ENCODE peak calls at places on chromosomes 11 and 22, in four cellular contexts. A, Y, B and C are unnamed samples.

GRCh38 chr11:72607496-72607895 is 66.7 kb downstream of the PDE2A start:
- DNase-seq in A (no peak), Y (no peak), B (no peak), C (no peak)

GRCh38 chr11:108483163-108483562 is 15.0 kb downstream of the POGLUT3 start:
- DNase-seq in A (no peak), Y (no peak), B (no peak), C (no peak)

GRCh38 chr11:130179396-130180306 is 20.1 kb downstream of the ST14 start:
- DNase-seq in A (no peak), Y (no peak), B (no peak), C (no peak)

GRCh38 chr11:75757651-75758050 is 10.9 kb upstream of the DGAT2 start:
- DNase-seq in A (no peak), Y (no peak), B (no peak), C (no peak)

GRCh38 chr22:38704568-38705234 is 1.0 kb upstream of the GTPBP1 start:
- DNase-seq in A (no peak), Y (no peak), B (no peak), C (no peak)

GRCh38 chr22:48146426-48146825 is 1384.0 kb downstream of the TBC1D22A start:
- DNase-seq in A (no peak), Y (no peak), B (no peak), C (no peak)

GRCh38 chr11:128453444-128454336 is 133.7 kb downstream of the ETS1 start:
- DNase-seq in A (no peak), Y (peak; percentile 73), B (peak; percentile 59), C (no peak)

GRCh38 chr11:12888525-12889158 is 120.5 kb upstream of the RASSF10 start:
- DNase-seq in A (peak; percentile 23), Y (peak; percentile 97), B (peak; percentile 91), C (peak; percentile 85)

GRCh38 chr11:128462802-128463385 is 124.5 kb downstream of the ETS1 start:
- DNase-seq in A (no peak), Y (no peak), B (no peak), C (no peak)

GRCh38 chr22:38754247-38755154 is 1.3 kb downstream of the SUN2 start:
- DNase-seq in A (no peak), Y (peak; percentile 74), B (peak; percentile 92), C (no peak)

GRCh38 chr11:12964650-12965049 is 44.5 kb upstream of the RASSF10 start:
- DNase-seq in A (no peak), Y (no peak), B (no peak), C (no peak)

GRCh38 chr11:94998285-94998684 is 24.8 kb downstream of the KDM4D start:
- DNase-seq in A (no peak), Y (no peak), B (no peak), C (no peak)

DNA sequence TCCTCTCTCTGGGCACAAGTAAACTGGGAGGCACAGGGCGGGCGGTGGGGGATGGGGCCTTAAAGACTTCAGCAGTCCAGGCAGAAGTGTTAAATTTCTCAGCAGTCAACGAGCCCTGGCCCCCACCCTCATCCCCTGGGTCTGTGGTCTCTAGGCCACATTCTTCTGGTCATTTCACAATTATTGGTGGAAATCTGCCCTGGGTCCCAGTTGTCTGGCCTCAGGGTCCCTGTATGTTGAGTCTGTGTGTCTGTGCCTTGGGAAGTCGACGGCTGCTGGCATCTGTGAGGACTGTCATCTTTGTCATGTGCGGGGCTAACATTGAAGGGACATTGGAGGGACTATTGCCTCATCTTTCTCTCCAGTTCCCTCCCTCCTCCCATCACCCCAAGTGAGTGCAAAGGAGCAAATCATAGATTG is 1.7 kb downstream of the TSPAN18 start:
- DNase-seq in A (no peak), Y (no peak), B (no peak), C (no peak)
- H3K27me3 ChIP-seq in A (no peaks in the 10 kb centered on the region), Y (peaks cover 8% of the 10 kb centered on the region), B (no peaks in the 10 kb centered on the region), C (peaks cover 10% of the 10 kb centered on the region)

GRCh38 chr11:1675536-1676253 is 21.3 kb upstream of the KRTAP5-6 start:
- DNase-seq in A (no peak), Y (no peak), B (no peak), C (no peak)
- H3K27me3 ChIP-seq in A (peaks cover 4% of the 10 kb centered on the region), Y (peaks cover 61% of the 10 kb centered on the region), B (no peaks in the 10 kb centered on the region), C (peaks cover 43% of the 10 kb centered on the region)

GRCh38 chr11:82775736-82776346 is 42.2 kb upstream of the FAM181B start:
- DNase-seq in A (no peak), Y (peak; percentile 9), B (no peak), C (no peak)

GRCh38 chr11:82775218-82775617 is 41.6 kb upstream of the FAM181B start:
- DNase-seq in A (no peak), Y (no peak), B (no peak), C (no peak)

GRCh38 chr11:82771781-82772180 is 38.1 kb upstream of the FAM181B start:
- DNase-seq in A (no peak), Y (no peak), B (no peak), C (no peak)

GRCh38 chr11:82776377-82776776 is 42.7 kb upstream of the FAM181B start:
- DNase-seq in A (no peak), Y (no peak), B (no peak), C (no peak)
- H3K27me3 ChIP-seq in A (no peaks in the 10 kb centered on the region), Y (no peaks in the 10 kb centered on the region), B (no peaks in the 10 kb centered on the region), C (no peaks in the 10 kb centered on the region)

GRCh38 chr11:62546244-62546936 is at the start of gene AHNAK:
- DNase-seq in A (peak; percentile 60), Y (peak; percentile 74), B (peak; percentile 87), C (peak; percentile 93)
- H3K27me3 ChIP-seq in A (no peaks in the 10 kb centered on the region), Y (no peaks in the 10 kb centered on the region), B (no peaks in the 10 kb centered on the region), C (no peaks in the 10 kb centered on the region)

DNA sequence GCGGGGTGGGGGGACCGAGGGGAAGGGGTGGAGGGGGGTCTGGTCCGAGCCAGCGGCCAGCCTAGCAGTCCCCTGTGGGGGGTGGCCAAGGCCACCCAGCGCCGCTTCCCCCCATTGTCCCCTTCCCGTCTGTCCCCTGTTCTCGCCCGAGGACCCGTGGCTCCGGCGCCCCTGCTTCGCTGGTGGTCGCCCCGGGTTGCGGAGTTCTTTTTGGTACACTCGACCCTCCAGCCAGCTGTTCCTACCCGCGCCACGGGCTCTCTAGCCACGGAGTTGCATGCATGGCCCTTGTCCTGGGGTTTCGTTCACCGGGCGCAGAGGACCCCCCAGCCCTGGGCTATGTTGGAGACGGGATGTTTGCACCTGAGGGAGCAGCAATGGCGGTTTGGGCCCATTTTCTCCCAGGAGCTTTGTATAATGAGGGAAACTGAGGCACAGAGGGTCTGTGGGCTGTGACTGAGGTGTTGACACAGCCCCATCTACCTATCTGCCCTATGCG is 489 bp downstream of the RNF214 start:
- DNase-seq in A (no peak), Y (no peak), B (no peak), C (peak; percentile 75)
- H3K27me3 ChIP-seq in A (no peaks in the 10 kb centered on the region), Y (no peaks in the 10 kb centered on the region), B (no peaks in the 10 kb centered on the region), C (no peaks in the 10 kb centered on the region)

GRCh38 chr11:34567733-34568132 is 53.2 kb upstream of the EHF start:
- DNase-seq in A (no peak), Y (no peak), B (no peak), C (no peak)
- H3K27me3 ChIP-seq in A (no peaks in the 10 kb centered on the region), Y (no peaks in the 10 kb centered on the region), B (no peaks in the 10 kb centered on the region), C (no peaks in the 10 kb centered on the region)

DNA sequence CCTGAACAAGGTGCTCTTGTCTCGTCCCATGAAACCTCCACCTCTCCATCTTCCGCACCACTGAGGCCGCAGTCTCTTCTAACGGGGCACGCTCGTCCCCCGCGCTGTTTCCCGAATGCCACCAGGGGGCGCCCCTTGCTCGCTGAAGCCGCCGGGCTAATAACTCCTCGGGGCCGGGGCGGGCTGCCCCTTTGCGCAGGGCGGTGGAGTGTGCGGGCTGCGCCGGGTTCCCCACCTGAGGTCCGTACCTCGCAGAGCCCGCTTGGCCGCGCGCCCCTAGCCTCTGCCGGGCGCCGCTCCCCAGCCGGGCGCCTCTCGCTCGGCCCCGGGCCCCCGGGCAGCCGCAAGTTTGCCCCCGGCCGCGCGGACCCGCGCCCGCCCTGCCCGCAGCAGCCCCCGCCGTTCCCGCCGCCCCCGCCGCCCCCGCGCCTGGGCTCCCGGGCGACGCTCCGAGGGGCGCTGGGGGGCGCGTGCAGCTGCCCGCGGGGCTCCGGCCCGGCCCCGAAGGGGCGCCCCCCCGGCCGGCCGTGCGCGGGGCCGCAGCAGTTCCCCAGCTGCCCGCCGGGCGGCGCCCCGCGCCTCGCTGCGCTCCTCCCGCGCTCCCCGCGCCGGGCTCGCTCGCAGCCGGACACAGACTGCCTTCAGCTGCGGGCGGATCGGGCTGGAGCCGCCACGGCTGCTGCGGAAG is at the start of gene GRIK4:
- DNase-seq in A (peak; percentile 12), Y (peak; percentile 77), B (peak; percentile 87), C (peak; percentile 89)
- H3K27me3 ChIP-seq in A (peaks cover 14% of the 10 kb centered on the region), Y (peaks cover 44% of the 10 kb centered on the region), B (no peaks in the 10 kb centered on the region), C (peaks cover 52% of the 10 kb centered on the region)

DNA sequence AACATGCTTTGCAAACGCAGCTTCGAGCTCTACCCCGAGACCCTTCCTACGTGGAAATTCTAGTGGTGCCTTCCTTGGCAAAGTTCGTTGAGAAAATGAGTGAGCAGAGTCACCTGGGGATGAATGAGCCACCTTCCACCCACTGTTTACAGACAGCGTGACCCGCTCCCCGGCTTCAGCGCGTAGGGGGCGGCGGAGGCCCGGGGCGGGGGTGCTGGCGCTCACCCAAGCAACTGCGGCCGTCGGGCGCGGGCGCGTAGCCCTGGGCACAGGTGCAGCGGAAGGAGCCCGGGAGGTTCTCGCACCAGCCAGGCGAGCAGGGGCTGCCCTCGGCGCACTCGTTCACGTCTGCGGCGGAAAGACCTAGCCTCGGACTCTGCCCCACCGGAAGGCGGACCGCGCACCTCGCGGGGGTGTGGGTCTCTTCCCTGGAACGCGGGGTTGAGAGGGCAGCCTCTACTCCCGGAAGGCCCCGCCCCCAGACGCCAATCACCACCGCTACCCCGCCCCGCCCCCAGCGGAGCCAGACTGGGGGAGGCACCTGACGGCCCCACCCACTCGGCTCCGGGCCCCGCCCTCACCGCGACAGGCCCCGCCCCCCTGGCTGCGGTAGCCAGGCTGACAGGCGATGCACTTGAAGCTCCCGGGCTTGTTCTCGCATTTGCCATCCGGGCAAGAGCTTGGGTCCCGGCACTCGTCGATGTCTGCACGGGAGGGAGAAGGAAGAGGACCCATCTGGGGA is 11.8 kb downstream of the LTBP3 start:
- DNase-seq in A (peak; percentile 99), Y (peak; percentile 71), B (peak; percentile 98), C (peak; percentile 98)
- H3K27me3 ChIP-seq in A (no peaks in the 10 kb centered on the region), Y (no peaks in the 10 kb centered on the region), B (no peaks in the 10 kb centered on the region), C (no peaks in the 10 kb centered on the region)